ENCODE peak calls at places on chromosome 17, in seven cellular contexts. X, F, D, T, J, R and O are unnamed samples.

GRCh38 chr17:75404739-75405364 is 626 bp downstream of the GRB2 start:
- DNase-seq in X (peak; percentile 61), F (no peak), D (no peak), T (peak; percentile 67), J (no peak), R (no peak), O (no peak)

GRCh38 chr17:29570521-29570920 is 2.0 kb downstream of the TP53I13 start:
- DNase-seq in X (peak; percentile 33), F (no peak), D (no peak), T (no peak), J (no peak), R (no peak), O (no peak)

GRCh38 chr17:15966183-15966878 is 21.4 kb downstream of the ADORA2B start:
- DNase-seq in X (peak; percentile 72), F (no peak), D (no peak), T (no peak), J (peak; percentile 90), R (no peak), O (peak; percentile 63)

GRCh38 chr17:77664097-77664729 is 294.3 kb upstream of the TNRC6C start:
- DNase-seq in X (no peak), F (no peak), D (no peak), T (no peak), J (no peak), R (no peak), O (no peak)

GRCh38 chr17:17667947-17668346 is 13.3 kb upstream of the RAI1 start:
- DNase-seq in X (no peak), F (no peak), D (no peak), T (no peak), J (no peak), R (no peak), O (no peak)

GRCh38 chr17:28612936-28613872 is 781 bp downstream of the RSKR start:
- DNase-seq in X (peak; percentile 71), F (no peak), D (no peak), T (peak; percentile 70), J (peak; percentile 52), R (peak; percentile 58), O (peak; percentile 51)

GRCh38 chr17:29155235-29155965 is 24.8 kb downstream of the MYO18A start:
- DNase-seq in X (no peak), F (peak; percentile 72), D (no peak), T (peak; percentile 66), J (peak; percentile 85), R (peak; percentile 72), O (no peak)

GRCh38 chr17:75909051-75909811 is 4.5 kb upstream of the MRPL38 start:
- DNase-seq in X (no peak), F (no peak), D (no peak), T (no peak), J (no peak), R (no peak), O (no peak)

GRCh38 chr17:10033449-10033848 is 128.4 kb upstream of the RCVRN start:
- DNase-seq in X (no peak), F (no peak), D (no peak), T (no peak), J (no peak), R (no peak), O (no peak)

GRCh38 chr17:28898261-28898955 is 875 bp upstream of the FLOT2 start:
- DNase-seq in X (no peak), F (no peak), D (no peak), T (no peak), J (no peak), R (no peak), O (no peak)

GRCh38 chr17:34156401-34156740 is 98.7 kb upstream of the CCL2 start:
- DNase-seq in X (no peak), F (no peak), D (no peak), T (peak; percentile 53), J (no peak), R (no peak), O (no peak)

GRCh38 chr17:58083491-58084316 is 485 bp downstream of the DYNLL2 start:
- DNase-seq in X (peak; percentile 58), F (no peak), D (no peak), T (peak; percentile 91), J (peak; percentile 32), R (peak; percentile 77), O (peak; percentile 63)

GRCh38 chr17:50196036-50196435 is 5.4 kb downstream of the COL1A1 start:
- DNase-seq in X (no peak), F (no peak), D (no peak), T (no peak), J (no peak), R (no peak), O (no peak)

GRCh38 chr17:53749178-53749577 is 73.5 kb upstream of the KIF2B start:
- DNase-seq in X (no peak), F (no peak), D (no peak), T (no peak), J (no peak), R (peak; percentile 59), O (no peak)

GRCh38 chr17:53680745-53681144 is 142.0 kb upstream of the KIF2B start:
- DNase-seq in X (no peak), F (no peak), D (no peak), T (no peak), J (no peak), R (no peak), O (no peak)

GRCh38 chr17:17780941-17781590 is 55.7 kb downstream of the SREBF1 start:
- DNase-seq in X (peak; percentile 77), F (no peak), D (no peak), T (peak; percentile 54), J (no peak), R (no peak), O (no peak)

GRCh38 chr17:77696151-77696719 is 262.3 kb upstream of the TNRC6C start:
- DNase-seq in X (no peak), F (no peak), D (no peak), T (peak; percentile 37), J (no peak), R (no peak), O (no peak)

GRCh38 chr17:78979780-78980623 is at the start of gene LGALS3BP:
- DNase-seq in X (peak; percentile 70), F (peak; percentile 70), D (no peak), T (peak; percentile 97), J (peak; percentile 97), R (no peak), O (peak; percentile 71)

GRCh38 chr17:75129576-75129975 is 2.0 kb downstream of the NT5C start:
- DNase-seq in X (no peak), F (no peak), D (no peak), T (no peak), J (no peak), R (no peak), O (no peak)

GRCh38 chr17:40452074-40452787 is 9.0 kb downstream of the IGFBP4 start:
- DNase-seq in X (no peak), F (no peak), D (no peak), T (no peak), J (no peak), R (no peak), O (no peak)

GRCh38 chr17:39777534-39778365 is 40.0 kb downstream of the GRB7 start:
- DNase-seq in X (no peak), F (no peak), D (peak; percentile 73), T (no peak), J (no peak), R (no peak), O (no peak)

GRCh38 chr17:21689604-21690003 is 2.7 kb upstream of the KCNJ18 start:
- DNase-seq in X (no peak), F (peak; percentile 15), D (no peak), T (no peak), J (no peak), R (no peak), O (no peak)

GRCh38 chr17:57293077-57293476 is 36.8 kb downstream of the MSI2 start:
- DNase-seq in X (no peak), F (peak; percentile 68), D (no peak), T (no peak), J (peak; percentile 92), R (no peak), O (no peak)

GRCh38 chr17:4998027-4998665 is 396 bp downstream of the KIF1C start:
- DNase-seq in X (peak; percentile 85), F (no peak), D (no peak), T (peak; percentile 67), J (peak; percentile 40), R (no peak), O (peak; percentile 35)

GRCh38 chr17:42677921-42678781 is 1.4 kb upstream of the PLEKHH3 start:
- DNase-seq in X (peak; percentile 92), F (peak; percentile 96), D (no peak), T (peak; percentile 90), J (peak; percentile 98), R (peak; percentile 90), O (peak; percentile 98)

GRCh38 chr17:35243459-35244204 is 760 bp downstream of the SLFN5 start:
- DNase-seq in X (peak; percentile 58), F (no peak), D (no peak), T (peak; percentile 12), J (no peak), R (no peak), O (peak; percentile 58)

GRCh38 chr17:82247175-82247823 is 18.5 kb downstream of the SLC16A3 start:
- DNase-seq in X (no peak), F (no peak), D (no peak), T (no peak), J (no peak), R (no peak), O (no peak)

GRCh38 chr17:82247856-82248671 is 19.2 kb downstream of the SLC16A3 start:
- DNase-seq in X (no peak), F (no peak), D (no peak), T (peak; percentile 42), J (no peak), R (no peak), O (no peak)

GRCh38 chr17:82246040-82246364 is 17.2 kb downstream of the SLC16A3 start:
- DNase-seq in X (no peak), F (no peak), D (no peak), T (no peak), J (no peak), R (no peak), O (no peak)

GRCh38 chr17:82245144-82246039 is 16.6 kb downstream of the SLC16A3 start:
- DNase-seq in X (no peak), F (no peak), D (no peak), T (no peak), J (no peak), R (no peak), O (no peak)

GRCh38 chr17:82246365-82247174 is 17.7 kb downstream of the SLC16A3 start:
- DNase-seq in X (no peak), F (no peak), D (no peak), T (peak; percentile 44), J (no peak), R (peak; percentile 35), O (no peak)
- TF ChIP-seq JUND in X (no peak), F (peak; percentile 74), D (no peak), T (no peak), J (no peak), R (no peak), O (no peak)

GRCh38 chr17:13346996-13347762 is 254.6 kb downstream of the HS3ST3A1 start:
- DNase-seq in X (no peak), F (peak; percentile 87), D (no peak), T (no peak), J (peak; percentile 31), R (no peak), O (no peak)
- TF ChIP-seq JUND in X (no peak), F (peak; percentile 81), D (no peak), T (peak; percentile 95), J (no peak), R (no peak), O (no peak)

GRCh38 chr17:18920911-18921441 is 31.0 kb upstream of the SLC5A10 start:
- DNase-seq in X (no peak), F (no peak), D (peak; percentile 66), T (no peak), J (peak; percentile 32), R (no peak), O (no peak)
- TF ChIP-seq JUND in X (no peak), F (no peak), D (no peak), T (peak; percentile 37), J (no peak), R (no peak), O (no peak)

GRCh38 chr17:65074778-65075250 is 18.3 kb upstream of the GNA13 start:
- DNase-seq in X (no peak), F (no peak), D (no peak), T (peak; percentile 91), J (peak; percentile 60), R (peak; percentile 28), O (no peak)
- TF ChIP-seq JUND in X (no peak), F (no peak), D (no peak), T (no peak), J (no peak), R (no peak), O (no peak)